ENCODE peak calls at places on chromosomes 2 and 18, in seven cellular contexts. Z is A549, P is esophagus squamous epithelium, C is tibial nerve, D is NB4, I is right lobe of liver, S is IMR-90. X is an unnamed sample.

GRCh38 chr2:127807678-127808353 is 3.2 kb downstream of the WDR33 start:
- DNase-seq in Z (no peak), S (no peak), D (no peak), C (no peak), I (no peak), P (no peak), X (no peak)

GRCh38 chr2:46275995-46276394 is 21.2 kb upstream of the EPAS1 start:
- DNase-seq in S (no peak), C (no peak), P (no peak), D (no peak), Z (no peak), I (peak), X (no peak)

GRCh38 chr18:33128581-33128980 is 311.9 kb downstream of the CCDC178 start:
- DNase-seq in D (no peak), I (no peak), Z (no peak), C (no peak), P (no peak), S (no peak), X (no peak)

GRCh38 chr2:176432439-176432838 is 163.2 kb downstream of the MTX2 start:
- DNase-seq in I (no peak), P (no peak), C (no peak), Z (no peak), D (no peak), S (peak), X (no peak)

GRCh38 chr18:8701546-8702118 is 3.7 kb upstream of the MTCL1 start:
- DNase-seq in S (peak), P (no peak), D (no peak), C (no peak), I (no peak), Z (peak), X (peak)

GRCh38 chr18:58195278-58195721 is 151.3 kb downstream of the NEDD4L start:
- DNase-seq in S (no peak), I (no peak), D (no peak), Z (no peak), C (no peak), P (no peak), X (peak)

GRCh38 chr2:119472749-119473148 is 41.1 kb downstream of the TMEM37 start:
- DNase-seq in I (no peak), D (no peak), C (no peak), P (no peak), S (no peak), Z (no peak), X (no peak)

GRCh38 chr2:159995038-159995437 is 67.4 kb downstream of the PLA2R1 start:
- DNase-seq in C (no peak), I (no peak), D (no peak), P (no peak), Z (no peak), S (no peak), X (no peak)

GRCh38 chr2:240395448-240395847 is 40.0 kb upstream of the GPC1 start:
- DNase-seq in D (no peak), S (no peak), I (no peak), C (peak), P (no peak), Z (no peak), X (no peak)

GRCh38 chr2:174004900-174005605 is 39.9 kb upstream of the SP3 start:
- DNase-seq in P (no peak), S (peak), C (no peak), D (no peak), Z (no peak), I (no peak), X (peak)

GRCh38 chr2:40190457-40190856 is 261.4 kb downstream of the SLC8A1 start:
- DNase-seq in S (no peak), C (no peak), Z (no peak), D (no peak), P (no peak), I (no peak), X (no peak)

GRCh38 chr2:128276878-128277675 is 41.6 kb downstream of the HS6ST1 start:
- DNase-seq in Z (no peak), S (no peak), I (peak), P (no peak), D (no peak), C (peak), X (no peak)

GRCh38 chr2:25878361-25879132 is at the start of gene ASXL2:
- DNase-seq in S (peak), I (peak), P (peak), D (peak), Z (peak), C (peak), X (peak)
- TF ChIP-seq POLR2A in S (peak), I (peak), P (no peak), D (peak), Z (peak), C (peak), X (peak)

DNA sequence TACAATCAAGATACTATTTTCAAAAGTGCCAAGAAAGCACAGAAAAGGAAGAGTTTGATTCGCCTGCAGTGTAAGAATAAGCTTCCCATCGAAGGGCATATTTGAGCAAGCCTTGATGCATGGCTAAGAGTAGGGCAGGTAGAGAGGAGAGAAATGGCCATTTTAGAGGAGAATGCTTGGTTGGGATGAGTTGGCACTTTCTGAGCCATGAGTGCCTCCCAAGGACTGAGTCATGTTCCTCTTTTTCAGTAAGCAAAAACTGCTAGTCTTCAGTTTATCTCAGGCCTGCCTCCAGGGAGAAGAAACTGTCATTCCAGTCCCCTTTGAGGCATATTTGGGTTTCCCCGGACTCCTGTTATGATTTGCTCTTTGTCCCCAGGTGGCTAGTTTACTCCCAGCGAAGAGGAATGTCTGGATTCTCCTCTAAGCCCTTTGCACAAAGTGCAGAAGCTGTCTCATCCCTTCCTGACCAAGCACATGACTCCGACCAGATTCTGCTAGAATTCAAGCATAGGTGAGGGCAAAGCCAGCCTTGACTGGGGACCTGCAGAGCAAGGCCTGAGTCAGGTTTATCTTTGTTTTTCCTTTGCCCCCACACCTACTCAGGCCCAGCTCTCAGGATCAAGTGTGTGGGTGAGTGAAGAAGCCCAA is 115.2 kb downstream of the TTC32 start:
- DNase-seq in I (no peak), C (no peak), P (no peak), S (peak), D (peak), Z (peak), X (peak)
- TF ChIP-seq POLR2A in I (no peak), C (no peak), P (no peak), S (no peak), D (no peak), Z (no peak), X (no peak)

GRCh38 chr2:189581354-189582139 is 961 bp upstream of the SLC40A1 start:
- DNase-seq in Z (no peak), C (no peak), I (peak), S (no peak), P (no peak), D (peak), X (no peak)
- TF ChIP-seq POLR2A in Z (no peak), C (no peak), I (no peak), S (no peak), P (no peak), D (no peak), X (no peak)

GRCh38 chr18:23632615-23633014 is 30.1 kb downstream of the ANKRD29 start:
- DNase-seq in S (no peak), I (no peak), Z (no peak), C (no peak), D (no peak), P (no peak), X (no peak)

GRCh38 chr18:23634692-23635091 is 28.0 kb downstream of the ANKRD29 start:
- DNase-seq in I (no peak), Z (no peak), C (no peak), D (peak), P (no peak), S (no peak), X (no peak)

GRCh38 chr18:23636041-23636399 is 26.7 kb downstream of the ANKRD29 start:
- DNase-seq in D (peak), P (no peak), C (no peak), Z (no peak), I (no peak), S (no peak), X (no peak)

GRCh38 chr18:23631746-23632145 is 31.0 kb downstream of the ANKRD29 start:
- DNase-seq in S (no peak), D (no peak), I (no peak), C (no peak), P (no peak), Z (no peak), X (no peak)

DNA sequence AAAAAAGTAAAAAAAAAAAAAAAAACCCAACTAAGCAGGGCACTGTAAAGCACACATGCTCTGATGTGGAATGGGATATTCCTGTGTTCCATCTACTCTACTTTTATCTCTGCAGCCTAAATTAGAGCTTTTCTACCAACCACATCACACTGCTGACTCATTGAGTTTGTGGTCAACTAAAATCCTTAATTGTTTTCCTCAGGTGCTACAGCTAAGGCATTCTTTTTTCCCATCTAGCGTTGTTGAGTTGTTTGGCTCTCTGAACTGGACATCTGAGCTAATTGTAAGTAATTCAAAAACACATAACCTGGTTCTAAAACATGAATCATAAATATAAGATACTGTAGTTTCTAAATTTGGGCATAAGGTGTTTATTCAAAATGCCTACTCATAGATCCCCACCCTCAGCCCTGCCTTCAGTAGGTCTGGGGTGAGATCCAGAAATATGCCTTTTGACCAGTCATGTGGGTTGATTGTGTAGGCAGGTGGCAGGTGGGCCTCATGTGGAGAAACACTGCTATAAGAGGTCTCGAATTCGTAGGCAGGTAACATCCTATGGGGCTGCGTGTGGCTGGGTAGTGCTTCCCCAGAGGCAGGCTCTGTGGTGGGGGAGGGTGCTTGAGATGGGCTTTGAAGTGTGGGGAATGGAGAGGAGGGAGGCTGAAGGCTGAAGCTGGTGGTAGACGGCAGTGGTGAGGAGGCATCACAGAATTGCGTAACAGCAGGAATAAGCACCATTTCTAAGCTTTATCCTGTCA is 27.2 kb downstream of the ANKRD29 start:
- DNase-seq in C (no peak), P (no peak), D (peak), I (no peak), S (no peak), Z (no peak), X (no peak)
- TF ChIP-seq POLR2A in C (no peak), P (no peak), D (no peak), I (no peak), S (no peak), Z (no peak), X (no peak)

GRCh38 chr2:6846967-6847695 is 18.6 kb downstream of the CMPK2 start:
- DNase-seq in S (no peak), D (peak), P (no peak), I (no peak), C (no peak), Z (peak), X (no peak)
- TF ChIP-seq POLR2A in S (no peak), D (no peak), P (no peak), I (no peak), C (no peak), Z (no peak), X (no peak)

GRCh38 chr2:208573559-208573958 is 167.0 kb downstream of the PTH2R start:
- DNase-seq in C (no peak), Z (no peak), I (no peak), P (no peak), S (no peak), D (no peak), X (no peak)

GRCh38 chr2:208570851-208571763 is 164.5 kb downstream of the PTH2R start:
- DNase-seq in D (no peak), P (no peak), Z (no peak), I (no peak), C (no peak), S (no peak), X (no peak)

GRCh38 chr2:208570066-208570465 is 163.5 kb downstream of the PTH2R start:
- DNase-seq in I (no peak), S (no peak), Z (no peak), P (no peak), D (no peak), C (no peak), X (no peak)

GRCh38 chr2:208568203-208568602 is 161.6 kb downstream of the PTH2R start:
- DNase-seq in P (no peak), Z (no peak), C (no peak), S (no peak), D (no peak), I (no peak), X (no peak)

GRCh38 chr2:208571764-208572131 is 165.2 kb downstream of the PTH2R start:
- DNase-seq in P (no peak), S (no peak), I (no peak), Z (no peak), C (no peak), D (no peak), X (no peak)
- TF ChIP-seq POLR2A in P (no peak), S (no peak), I (no peak), Z (no peak), C (no peak), D (no peak), X (no peak)

DNA sequence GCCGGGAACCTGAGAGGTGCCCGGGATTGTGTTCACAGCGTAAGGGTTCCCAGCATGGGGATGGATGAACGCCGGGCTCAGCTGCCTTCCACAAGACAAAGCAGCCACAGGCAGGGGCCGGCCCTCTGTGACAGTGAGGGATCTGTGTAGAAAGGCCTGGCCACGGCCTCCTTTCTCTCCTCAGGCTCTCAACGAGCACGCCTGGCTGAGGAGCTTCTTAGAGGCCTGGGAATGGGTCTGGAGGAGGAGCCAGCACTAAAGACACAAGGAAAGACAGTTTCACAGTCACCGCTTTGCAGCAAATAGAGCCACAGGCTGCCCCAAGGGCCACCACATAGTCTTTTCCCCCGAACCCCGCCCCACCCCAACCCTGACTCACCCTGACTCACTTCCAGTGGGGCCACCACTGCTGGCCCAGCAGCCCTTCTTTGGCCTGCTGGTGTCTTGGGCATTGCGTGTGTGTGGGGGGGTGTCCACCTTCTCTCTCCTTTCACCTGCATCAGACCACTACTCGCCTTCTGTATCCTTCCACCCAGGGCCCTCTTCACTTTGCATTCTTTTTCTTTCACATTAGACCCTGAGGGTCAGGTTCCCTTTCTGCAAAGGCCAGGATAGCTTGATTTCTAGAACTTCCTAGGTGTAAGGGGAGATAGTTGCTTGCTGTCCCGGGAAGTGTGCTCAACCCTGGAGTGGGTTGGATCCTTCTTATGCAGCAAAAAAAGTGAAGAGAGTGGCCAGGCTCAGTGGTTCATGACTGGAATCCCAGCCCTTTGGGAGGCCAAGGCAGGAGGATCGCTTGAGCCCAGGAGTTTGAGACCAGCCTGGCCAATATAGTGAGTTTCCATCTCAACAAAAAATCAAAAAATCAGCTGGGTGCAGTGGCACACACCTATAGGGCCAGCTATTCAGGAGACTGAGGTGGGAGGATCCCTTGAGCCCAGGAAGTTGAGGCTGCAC is 19.3 kb upstream of the HPCAL1 start:
- DNase-seq in S (peak), Z (peak), I (no peak), C (no peak), P (no peak), D (peak), X (peak)
- TF ChIP-seq POLR2A in S (peak), Z (no peak), I (no peak), C (no peak), P (no peak), D (peak), X (peak)

DNA sequence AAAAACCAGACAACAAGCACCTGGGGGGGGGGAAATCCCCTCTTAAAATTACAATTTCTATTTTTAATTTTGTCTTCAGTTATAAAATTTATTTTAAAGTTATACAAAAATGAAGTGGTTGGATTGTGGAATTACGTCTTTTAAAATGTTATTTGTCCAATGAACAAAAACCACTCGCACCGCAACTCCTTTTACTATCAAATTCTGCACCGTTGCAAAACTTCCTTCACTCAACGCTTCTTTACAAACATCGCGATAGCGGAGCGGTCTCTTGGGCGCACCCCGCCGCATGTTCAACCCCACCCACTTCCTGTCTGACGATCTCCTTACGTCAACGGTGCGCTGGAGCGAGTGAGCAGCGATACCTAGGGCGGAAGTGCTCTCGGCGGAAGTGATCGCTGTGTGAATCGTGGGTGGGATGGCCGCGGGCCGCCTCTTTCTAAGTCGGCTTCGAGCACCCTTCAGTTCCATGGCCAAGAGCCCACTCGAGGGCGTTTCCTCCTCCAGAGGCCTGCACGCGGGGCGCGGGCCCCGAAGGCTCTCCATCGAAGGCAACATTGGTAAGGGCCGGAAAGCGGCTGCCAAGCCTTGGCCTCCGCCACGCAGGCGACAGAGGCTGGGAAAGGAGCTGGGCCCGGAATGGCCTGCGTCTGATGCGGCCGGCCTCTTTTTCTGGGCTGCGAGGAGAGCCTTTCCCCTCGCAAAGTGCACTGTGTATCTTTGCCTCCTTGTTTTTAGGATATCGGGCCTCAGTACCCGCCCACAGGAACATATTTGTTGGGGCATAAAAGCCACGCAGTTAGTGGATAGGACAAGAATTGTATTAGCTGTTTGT is at the start of gene DGUOK:
- DNase-seq in C (peak), S (peak), I (peak), P (peak), D (peak), Z (peak), X (peak)
- TF ChIP-seq POLR2A in C (peak), S (peak), I (peak), P (no peak), D (peak), Z (peak), X (peak)

DNA sequence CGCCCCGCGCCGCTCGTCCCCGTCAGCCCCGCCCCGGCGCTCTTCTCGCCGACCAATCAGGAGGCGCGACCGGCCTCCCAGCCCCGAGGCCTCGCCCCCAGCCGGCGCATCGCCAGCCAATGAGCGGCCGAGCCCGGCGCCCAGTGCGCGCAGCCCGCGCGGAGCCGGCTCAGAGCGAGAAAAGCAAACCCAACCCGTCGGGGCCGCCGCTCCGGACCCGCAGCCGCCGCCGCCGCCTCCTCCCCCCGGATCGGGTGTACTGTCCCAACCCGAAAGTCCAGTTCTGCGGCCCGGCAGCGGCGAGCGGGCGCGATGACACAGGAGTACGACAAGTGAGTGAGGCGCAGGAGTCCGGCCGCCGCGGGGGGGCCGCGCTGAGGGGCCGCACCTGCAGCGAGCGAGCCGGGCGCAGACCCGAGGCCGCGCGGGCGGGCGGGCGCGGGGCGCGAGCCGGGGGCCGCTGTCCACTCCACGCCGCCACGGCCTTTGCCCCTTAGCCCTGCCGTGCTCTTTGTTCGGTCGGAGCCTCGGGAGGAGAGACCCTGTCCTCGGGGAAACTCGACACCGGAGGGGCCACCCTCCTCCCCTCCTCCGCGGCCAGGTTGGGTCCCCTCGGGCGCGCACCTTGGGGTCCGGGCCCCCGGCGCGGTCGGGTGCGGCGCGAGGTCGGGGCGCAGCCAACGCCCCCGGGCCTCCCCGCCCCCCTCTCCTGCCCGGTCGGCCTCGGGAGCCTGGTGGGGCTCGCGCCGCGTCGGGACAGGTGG is at the start of gene GRHL1:
- DNase-seq in C (peak), S (peak), I (peak), Z (peak), P (peak), D (peak), X (peak)
- TF ChIP-seq POLR2A in C (no peak), S (no peak), I (peak), Z (peak), P (no peak), D (no peak), X (no peak)

GRCh38 chr2:199916980-199917379 is 5.9 kb downstream of the C2orf69 start:
- DNase-seq in I (no peak), C (no peak), D (no peak), S (no peak), P (no peak), Z (no peak), X (no peak)
- TF ChIP-seq POLR2A in I (no peak), C (no peak), D (no peak), S (no peak), P (no peak), Z (no peak), X (no peak)